ENCODE peak calls at places on chromosomes 4 and X, in seven cellular contexts. O, A, P, X, S, R and C are unnamed samples.

GRCh38 chr4:109027016-109027500 is 264.2 kb upstream of the ETNPPL start:
- DNase-seq in O (no peak), A (no peak), P (peak), X (no peak), S (no peak), R (no peak), C (no peak)

GRCh38 chr4:3688018-3688998 is 77.9 kb upstream of the ADRA2C start:
- DNase-seq in O (no peak), A (no peak), P (no peak), X (no peak), S (no peak), R (no peak), C (no peak)

GRCh38 chr4:156475322-156475721 is 496.3 kb downstream of the PDGFC start:
- DNase-seq in O (peak), A (peak), P (no peak), X (peak), S (no peak), R (no peak), C (peak)

GRCh38 chr4:107034982-107035710 is 967 bp downstream of the DKK2 start:
- DNase-seq in O (no peak), A (peak), P (no peak), X (no peak), S (no peak), R (no peak), C (no peak)

GRCh38 chr4:186149872-186150271 is 41.5 kb upstream of the CYP4V2 start:
- DNase-seq in O (peak), A (no peak), P (no peak), X (no peak), S (no peak), R (peak), C (no peak)

GRCh38 chr4:94603170-94603747 is 151.5 kb downstream of the PDLIM5 start:
- DNase-seq in O (no peak), A (no peak), P (no peak), X (no peak), S (no peak), R (no peak), C (no peak)

GRCh38 chrX:38754102-38754790 is 47.0 kb upstream of the MID1IP1 start:
- DNase-seq in O (peak), A (peak), P (peak), X (peak), S (peak), R (no peak), C (no peak)

GRCh38 chr4:1385373-1386340 is 20.6 kb downstream of the NKX1-1 start:
- DNase-seq in O (no peak), A (no peak), P (no peak), X (no peak), S (no peak), R (no peak), C (no peak)

GRCh38 chr4:183342541-183343533 is 20.6 kb upstream of the CLDN24 start:
- DNase-seq in O (no peak), A (peak), P (no peak), X (no peak), S (no peak), R (no peak), C (no peak)

GRCh38 chrX:41241962-41242361 is 92.0 kb upstream of the DDX3X start:
- DNase-seq in O (no peak), A (no peak), P (no peak), X (no peak), S (no peak), R (no peak), C (no peak)

GRCh38 chr4:6239486-6239885 is 30.2 kb upstream of the WFS1 start:
- DNase-seq in O (no peak), A (no peak), P (no peak), X (no peak), S (no peak), R (no peak), C (no peak)

GRCh38 chr4:926538-926937 is 5.6 kb downstream of the GAK start:
- DNase-seq in O (peak), A (peak), P (no peak), X (no peak), S (no peak), R (peak), C (no peak)

GRCh38 chr4:171847751-171848150 is 34.5 kb downstream of the GALNTL6 start:
- DNase-seq in O (no peak), A (no peak), P (no peak), X (no peak), S (no peak), R (no peak), C (no peak)

GRCh38 chr4:170667814-170668213 is 578.1 kb upstream of the AADAT start:
- DNase-seq in O (no peak), A (no peak), P (no peak), X (no peak), S (no peak), R (no peak), C (no peak)

GRCh38 chr4:64394469-64394868 is 14.8 kb downstream of the TECRL start:
- DNase-seq in O (no peak), A (no peak), P (no peak), X (no peak), S (no peak), R (no peak), C (no peak)

GRCh38 chr4:99853993-99854392 is 37.4 kb downstream of the DAPP1 start:
- DNase-seq in O (peak), A (no peak), P (no peak), X (no peak), S (no peak), R (no peak), C (no peak)

GRCh38 chr4:77566148-77566547 is 39.5 kb upstream of the CXCL13 start:
- DNase-seq in O (no peak), A (no peak), P (no peak), X (no peak), S (no peak), R (no peak), C (no peak)

GRCh38 chrX:36583674-36584073 is 424.5 kb upstream of the FAM47C start:
- DNase-seq in O (no peak), A (no peak), P (no peak), X (no peak), S (no peak), R (no peak), C (no peak)

GRCh38 chrX:74248889-74249288 is 55.1 kb upstream of the ZCCHC13 start:
- DNase-seq in O (no peak), A (no peak), P (no peak), X (no peak), S (no peak), R (no peak), C (no peak)

GRCh38 chr4:55729306-55730142 is 90.1 kb upstream of the EXOC1L start:
- DNase-seq in O (peak), A (no peak), P (peak), X (no peak), S (no peak), R (no peak), C (no peak)

GRCh38 chrX:108064001-108064400 is 19.1 kb downstream of the VSIG1 start:
- DNase-seq in O (no peak), A (no peak), P (no peak), X (no peak), S (no peak), R (no peak), C (no peak)

GRCh38 chrX:107684956-107685385 is 56.7 kb downstream of the PRPS1 start:
- DNase-seq in O (no peak), A (no peak), P (peak), X (no peak), S (no peak), R (no peak), C (no peak)

GRCh38 chr4:56728512-56728911 is 47.4 kb upstream of the HOPX start:
- DNase-seq in O (no peak), A (no peak), P (no peak), X (no peak), S (no peak), R (no peak), C (peak)

GRCh38 chr4:32931475-32931874 is 2211.3 kb downstream of the PCDH7 start:
- DNase-seq in O (no peak), A (no peak), P (no peak), X (no peak), S (no peak), R (no peak), C (no peak)

GRCh38 chr4:121439669-121440068 is 58.9 kb upstream of the QRFPR start:
- DNase-seq in O (no peak), A (no peak), P (no peak), X (no peak), S (no peak), R (no peak), C (no peak)

GRCh38 chr4:109389367-109390118 is 44.1 kb upstream of the SEC24B start:
- DNase-seq in O (peak), A (peak), P (no peak), X (no peak), S (peak), R (no peak), C (no peak)

GRCh38 chrX:150360331-150360730 is 2.8 kb upstream of the MAMLD1 start:
- DNase-seq in O (no peak), A (no peak), P (no peak), X (no peak), S (no peak), R (no peak), C (no peak)

GRCh38 chrX:150362599-150363481 is at the start of gene MAMLD1:
- DNase-seq in O (no peak), A (peak), P (peak), X (peak), S (no peak), R (no peak), C (no peak)

GRCh38 chrX:150361070-150361776 is 1.9 kb upstream of the MAMLD1 start:
- DNase-seq in O (no peak), A (peak), P (peak), X (no peak), S (no peak), R (no peak), C (peak)

GRCh38 chrX:150363561-150364346 is 637 bp downstream of the MAMLD1 start:
- DNase-seq in O (no peak), A (peak), P (no peak), X (no peak), S (no peak), R (no peak), C (peak)

GRCh38 chrX:150361777-150362351 is 1.3 kb upstream of the MAMLD1 start:
- DNase-seq in O (no peak), A (peak), P (no peak), X (no peak), S (no peak), R (no peak), C (no peak)
- TF ChIP-seq JUND in O (no peak), A (no peak), P (no peak), X (no peak), S (no peak), R (no peak), C (no peak)

GRCh38 chr4:47914926-47915237 is 499 bp upstream of the NFXL1 start:
- DNase-seq in O (no peak), A (no peak), P (no peak), X (no peak), S (no peak), R (no peak), C (no peak)

GRCh38 chr4:47914219-47914925 is at the start of gene NFXL1:
- DNase-seq in O (peak), A (peak), P (peak), X (peak), S (peak), R (peak), C (peak)

GRCh38 chr4:47913328-47913727 is 1.1 kb downstream of the NFXL1 start:
- DNase-seq in O (peak), A (peak), P (no peak), X (no peak), S (no peak), R (no peak), C (no peak)

GRCh38 chr4:47915378-47915777 is 995 bp upstream of the NFXL1 start:
- DNase-seq in O (no peak), A (no peak), P (no peak), X (no peak), S (no peak), R (no peak), C (no peak)

DNA sequence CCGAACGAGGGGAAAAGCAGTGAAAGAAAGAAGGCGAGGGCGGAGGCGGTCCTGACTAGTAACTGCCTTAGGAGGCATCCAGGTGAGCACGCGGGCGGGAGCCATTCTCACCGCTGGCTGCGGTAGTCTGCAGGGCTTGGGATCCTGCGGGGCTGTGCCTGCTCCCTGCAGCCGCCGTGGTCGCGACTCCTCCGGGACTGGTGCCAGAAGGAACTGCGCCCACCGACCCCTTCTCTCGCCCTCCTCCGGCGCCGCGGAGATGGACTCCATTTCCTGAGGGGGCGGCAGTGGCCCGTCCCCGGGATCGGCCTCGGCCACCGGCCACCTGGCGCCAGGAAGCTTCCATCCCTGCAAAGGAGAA is 545 bp downstream of the NFXL1 start:
- DNase-seq in O (peak), A (no peak), P (no peak), X (no peak), S (no peak), R (no peak), C (no peak)
- TF ChIP-seq JUND in O (no peak), A (no peak), P (no peak), X (no peak), S (no peak), R (no peak), C (no peak)

GRCh38 chr4:138392751-138393308 is 150.7 kb upstream of the SLC7A11 start:
- DNase-seq in O (no peak), A (no peak), P (no peak), X (no peak), S (peak), R (no peak), C (no peak)
- TF ChIP-seq JUND in O (no peak), A (no peak), P (no peak), X (no peak), S (no peak), R (no peak), C (no peak)

GRCh38 chr4:174281182-174281737 is 2.2 kb downstream of the FBXO8 start:
- DNase-seq in O (no peak), A (no peak), P (no peak), X (no peak), S (no peak), R (no peak), C (no peak)

GRCh38 chr4:174282836-174283506 is 496 bp downstream of the FBXO8 start:
- DNase-seq in O (peak), A (peak), P (peak), X (peak), S (peak), R (peak), C (peak)

GRCh38 chr4:174286870-174287269 is 3.2 kb downstream of the CEP44 start:
- DNase-seq in O (no peak), A (no peak), P (no peak), X (no peak), S (no peak), R (no peak), C (no peak)

GRCh38 chr4:174283507-174284180 is at the start of the genes CEP44 and FBXO8:
- DNase-seq in O (peak), A (peak), P (peak), X (peak), S (peak), R (no peak), C (peak)

GRCh38 chr4:174284181-174284886 is 623 bp downstream of the CEP44 start:
- DNase-seq in O (peak), A (peak), P (no peak), X (peak), S (no peak), R (no peak), C (no peak)
- TF ChIP-seq JUND in O (no peak), A (no peak), P (no peak), X (no peak), S (no peak), R (no peak), C (no peak)

DNA sequence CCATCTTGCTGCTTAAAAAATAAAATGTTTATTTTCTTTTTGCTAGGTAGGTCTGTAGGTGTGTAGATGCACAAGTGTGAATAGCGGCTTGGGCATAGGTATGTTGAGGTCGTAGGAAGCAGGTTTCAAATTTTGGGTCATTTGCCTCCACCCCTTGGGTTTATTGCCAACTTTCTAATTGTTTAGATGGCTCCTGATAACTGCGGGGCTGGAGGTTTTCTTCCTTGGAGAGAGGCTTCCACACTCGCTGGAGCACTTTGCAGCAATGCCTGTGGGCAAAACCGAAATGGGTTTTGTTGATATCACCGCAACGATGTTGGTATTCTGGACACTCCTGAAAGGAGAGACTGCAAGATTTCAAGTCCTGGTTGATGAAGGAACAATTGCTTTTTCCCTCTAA is 3.9 kb upstream of the POU4F2 start:
- DNase-seq in O (no peak), A (no peak), P (no peak), X (no peak), S (no peak), R (no peak), C (no peak)
- TF ChIP-seq JUND in O (no peak), A (no peak), P (no peak), X (no peak), S (no peak), R (no peak), C (no peak)

GRCh38 chr4:142446965-142447474 is 399.1 kb downstream of the INPP4B start:
- DNase-seq in O (no peak), A (no peak), P (no peak), X (no peak), S (no peak), R (no peak), C (no peak)

GRCh38 chr4:142449771-142450373 is 396.2 kb downstream of the INPP4B start:
- DNase-seq in O (no peak), A (no peak), P (no peak), X (no peak), S (no peak), R (no peak), C (no peak)

GRCh38 chr4:142452132-142452855 is 393.8 kb downstream of the INPP4B start:
- DNase-seq in O (no peak), A (no peak), P (no peak), X (no peak), S (no peak), R (no peak), C (no peak)
- TF ChIP-seq JUND in O (no peak), A (peak), P (no peak), X (no peak), S (no peak), R (no peak), C (no peak)

DNA sequence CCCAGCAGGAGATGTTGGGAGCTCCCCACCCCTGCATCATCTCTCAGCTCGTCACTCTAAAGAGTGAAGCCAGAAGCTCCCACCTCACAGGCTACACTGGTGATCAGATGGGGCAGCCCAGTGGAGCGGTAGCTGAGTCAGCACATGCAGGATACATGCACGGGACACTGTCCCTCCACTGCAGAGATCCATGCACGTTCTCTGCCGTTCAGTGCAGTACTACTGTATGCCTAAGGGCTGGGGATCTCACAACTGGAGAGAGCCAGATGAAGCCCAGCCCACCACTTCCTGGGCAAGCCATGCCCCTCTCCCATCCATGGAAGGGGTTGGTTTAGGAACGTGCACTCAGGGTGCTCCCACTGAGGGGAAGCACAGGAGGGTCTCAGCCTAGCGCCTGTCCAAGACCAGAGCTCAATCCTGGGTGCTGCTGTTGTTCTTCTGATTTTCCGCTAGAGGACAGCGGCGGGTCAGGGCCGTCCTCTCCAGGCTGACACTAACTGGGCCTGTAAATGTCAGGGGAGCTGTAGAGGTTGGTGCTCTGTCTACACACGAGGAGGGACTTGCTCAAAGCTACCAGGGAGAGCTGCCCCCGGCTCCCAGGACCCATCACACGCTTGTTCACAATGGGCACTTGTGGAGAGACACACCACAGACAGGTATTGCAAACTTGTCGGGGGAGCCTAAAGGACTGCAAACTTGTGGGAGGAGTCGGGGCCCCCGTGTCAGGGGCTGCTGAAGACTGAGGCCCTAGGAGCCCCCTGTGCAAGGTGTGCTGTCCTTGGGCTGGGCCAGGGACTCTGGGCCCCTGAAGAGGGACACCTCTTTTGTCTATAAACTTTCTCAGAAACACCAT is 18.2 kb upstream of the ABLIM2 start:
- DNase-seq in O (peak), A (peak), P (peak), X (peak), S (no peak), R (peak), C (peak)
- TF ChIP-seq JUND in O (no peak), A (no peak), P (no peak), X (no peak), S (no peak), R (no peak), C (no peak)

GRCh38 chrX:10050481-10050880 is 83.3 kb downstream of the CLDN34 start:
- DNase-seq in O (no peak), A (no peak), P (no peak), X (no peak), S (no peak), R (peak), C (no peak)
- TF ChIP-seq JUND in O (no peak), A (no peak), P (no peak), X (no peak), S (no peak), R (no peak), C (no peak)

GRCh38 chr4:125319311-125319710 is 4.6 kb downstream of the FAT4 start:
- DNase-seq in O (no peak), A (no peak), P (no peak), X (no peak), S (no peak), R (no peak), C (no peak)
- TF ChIP-seq JUND in O (no peak), A (no peak), P (no peak), X (no peak), S (no peak), R (no peak), C (no peak)